ENCODE peak calls at places on chromosome X, in six cellular contexts. U is upper lobe of left lung, W is breast epithelium, N is prostate gland, Y is uterus, A is brain microvascular endothelial cell. K is an unnamed sample.

GRCh38 chrX:43618376-43619205 is 37.5 kb upstream of the MAOA start:
- DNase-seq in U (no peak), A (no peak), Y (no peak), N (no peak), W (no peak), K (no peak)

GRCh38 chrX:49282647-49283011 is 13.0 kb downstream of the PPP1R3F start:
- DNase-seq in N (no peak), U (no peak), A (peak), Y (peak), W (no peak), K (no peak)

GRCh38 chrX:40127052-40127451 is 29.3 kb upstream of the BCOR start:
- DNase-seq in U (no peak), A (no peak), N (no peak), W (no peak), Y (no peak), K (no peak)

GRCh38 chrX:21153503-21153902 is 220.7 kb upstream of the CNKSR2 start:
- DNase-seq in U (no peak), A (peak), Y (no peak), W (no peak), N (no peak), K (no peak)

GRCh38 chrX:25558137-25558536 is 542.4 kb upstream of the ARX start:
- DNase-seq in U (no peak), A (no peak), N (no peak), Y (no peak), W (no peak), K (no peak)

GRCh38 chrX:71870337-71871098 is 40.1 kb upstream of the NHSL2 start:
- DNase-seq in U (no peak), W (no peak), N (no peak), A (no peak), Y (no peak), K (no peak)

GRCh38 chrX:105483011-105483410 is 262.5 kb upstream of the TEX13A start:
- DNase-seq in N (no peak), U (no peak), W (no peak), A (peak), Y (no peak), K (no peak)

GRCh38 chrX:17553451-17553850 is 178.5 kb downstream of the NHS start:
- DNase-seq in N (peak), W (no peak), Y (no peak), U (no peak), A (peak), K (no peak)

GRCh38 chrX:44785652-44786051 is 58.2 kb upstream of the DUSP21 start:
- DNase-seq in N (no peak), U (no peak), Y (no peak), A (peak), W (no peak), K (no peak)

GRCh38 chrX:136954930-136955329 is 74.4 kb upstream of the RBMX start:
- DNase-seq in W (no peak), Y (no peak), U (no peak), A (no peak), N (no peak), K (no peak)

GRCh38 chrX:73525928-73526690 is 36.9 kb upstream of the CHIC1 start:
- DNase-seq in U (peak), W (no peak), Y (no peak), A (no peak), N (no peak), K (no peak)

GRCh38 chrX:68894513-68895338 is 65.9 kb downstream of the EFNB1 start:
- DNase-seq in W (peak), Y (peak), N (peak), A (peak), U (peak), K (no peak)

GRCh38 chrX:154430916-154431315 is 2.4 kb downstream of the ATP6AP1 start:
- DNase-seq in A (no peak), U (no peak), Y (no peak), N (peak), W (no peak), K (no peak)

GRCh38 chrX:154429708-154430107 is 1.2 kb downstream of the ATP6AP1 start:
- DNase-seq in W (no peak), N (no peak), Y (no peak), U (no peak), A (no peak), K (no peak)

GRCh38 chrX:154430504-154430903 is 2.0 kb downstream of the ATP6AP1 start:
- DNase-seq in A (no peak), Y (no peak), W (no peak), U (no peak), N (no peak), K (no peak)

GRCh38 chrX:154426916-154427792 is 1.3 kb upstream of the ATP6AP1 start:
- DNase-seq in U (no peak), N (no peak), Y (no peak), W (no peak), A (no peak), K (no peak)

GRCh38 chrX:154428176-154429171 is at the start of gene ATP6AP1:
- DNase-seq in U (peak), W (peak), Y (peak), A (peak), N (peak), K (peak)
- TF ChIP-seq CTCF in U (peak), W (no peak), Y (no peak), A (no peak), N (no peak), K (no peak)

GRCh38 chrX:997631-998137 is 214.8 kb downstream of the CRLF2 start:
- DNase-seq in U (no peak), Y (no peak), N (no peak), A (no peak), W (no peak), K (no peak)
- TF ChIP-seq CTCF in U (no peak), Y (no peak), N (no peak), A (no peak), W (no peak), K (no peak)

GRCh38 chrX:131010186-131010585 is 48.0 kb upstream of the ARHGAP36 start:
- DNase-seq in N (no peak), A (no peak), W (no peak), Y (no peak), U (no peak), K (no peak)
- TF ChIP-seq CTCF in N (no peak), A (no peak), W (no peak), Y (no peak), U (no peak), K (no peak)

DNA sequence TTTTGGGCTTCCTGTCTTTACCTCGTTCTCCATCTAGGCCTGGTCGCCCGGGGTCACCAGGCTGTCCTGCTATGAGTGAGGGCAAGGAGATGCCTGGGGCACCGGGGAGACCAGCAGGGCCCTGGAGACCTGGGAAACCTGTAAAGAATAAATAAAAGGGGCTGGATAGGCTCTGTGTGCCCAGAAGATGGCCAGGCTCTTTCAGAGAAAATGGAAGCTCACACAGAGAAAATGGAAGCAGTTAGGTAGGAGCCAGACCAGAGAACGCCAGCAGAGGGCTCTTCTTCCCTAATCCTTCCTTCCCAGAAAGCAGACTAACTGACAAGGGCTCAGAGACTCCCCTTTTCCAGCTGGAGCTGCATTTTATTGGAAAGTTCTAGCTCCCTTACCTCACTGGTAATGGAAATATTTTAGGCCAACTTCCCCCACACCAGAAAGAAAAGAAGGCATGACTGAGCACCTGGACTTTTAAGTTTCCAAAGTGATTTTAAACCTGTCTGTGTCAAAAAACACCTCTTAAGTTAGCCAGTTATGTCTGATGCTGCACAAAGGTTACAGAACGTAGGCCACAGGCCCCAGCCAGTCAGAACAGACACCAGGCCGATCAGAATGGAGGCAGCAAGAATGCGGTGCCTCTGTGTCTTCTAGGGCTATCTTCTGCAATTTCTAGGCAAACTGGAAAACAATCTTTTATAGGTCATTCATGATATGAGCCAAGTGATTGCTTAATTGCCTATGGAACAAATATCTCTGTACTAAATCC is 74.0 kb downstream of the ATG4A start:
- DNase-seq in U (no peak), W (no peak), Y (peak), N (no peak), A (peak), K (no peak)
- TF ChIP-seq CTCF in U (no peak), W (no peak), Y (no peak), N (no peak), A (peak), K (no peak)

GRCh38 chrX:76420237-76420636 is 7.3 kb upstream of the MAGEE1 start:
- DNase-seq in A (no peak), Y (no peak), U (no peak), W (no peak), N (no peak), K (no peak)
- TF ChIP-seq CTCF in A (no peak), Y (no peak), U (no peak), W (no peak), N (no peak), K (no peak)

GRCh38 chrX:19990519-19991349 is at the start of gene BCLAF3:
- DNase-seq in A (peak), W (peak), N (peak), Y (peak), U (peak), K (peak)

GRCh38 chrX:19990225-19990518 is 689 bp downstream of the BCLAF3 start:
- DNase-seq in U (no peak), W (no peak), A (no peak), Y (no peak), N (no peak), K (no peak)

GRCh38 chrX:19987856-19988255 is 3.0 kb downstream of the BCLAF3 start:
- DNase-seq in A (no peak), Y (no peak), W (no peak), N (no peak), U (no peak), K (no peak)

GRCh38 chrX:19986531-19986930 is 4.3 kb downstream of the BCLAF3 start:
- DNase-seq in W (no peak), A (no peak), N (no peak), Y (no peak), U (no peak), K (no peak)

GRCh38 chrX:19991350-19991718 is 473 bp upstream of the BCLAF3 start:
- DNase-seq in U (no peak), A (no peak), Y (no peak), N (no peak), W (no peak), K (no peak)
- TF ChIP-seq CTCF in U (no peak), A (no peak), Y (no peak), N (no peak), W (peak), K (no peak)